ENCODE peak calls at places on chromosomes 11 and 22, in seven cellular contexts. Y, V, X, F, H, E and O are unnamed samples.

GRCh38 chr22:21904250-21904789 is 36.9 kb upstream of the MAPK1 start:
- DNase-seq in F (no peak), V (no peak), E (no peak), H (no peak), X (no peak), Y (no peak), O (no peak)

GRCh38 chr22:23386822-23387580 is 193.1 kb downstream of the IGLL1 start:
- DNase-seq in X (no peak), V (no peak), E (no peak), Y (peak), H (peak), F (no peak), O (no peak)

GRCh38 chr22:37904572-37905533 is 1.2 kb upstream of the MICALL1 start:
- DNase-seq in V (peak), F (peak), X (peak), E (peak), H (no peak), Y (no peak), O (peak)

GRCh38 chr11:1074244-1075221 is at the start of gene MUC2:
- DNase-seq in X (no peak), V (no peak), Y (no peak), E (no peak), H (no peak), F (no peak), O (no peak)

GRCh38 chr22:11629661-11630385 is 3898.2 kb upstream of the OR11H1 start:
- DNase-seq in H (no peak), V (no peak), X (no peak), F (no peak), Y (no peak), E (no peak), O (no peak)

GRCh38 chr22:32411388-32411787 is 659 bp downstream of the RTCB start:
- DNase-seq in F (peak), X (no peak), H (no peak), E (no peak), Y (no peak), V (no peak), O (no peak)

GRCh38 chr11:83051760-83052671 is 19.7 kb downstream of the RAB30 start:
- DNase-seq in H (no peak), E (peak), X (peak), Y (peak), V (peak), F (peak), O (no peak)

GRCh38 chr22:43426816-43427215 is 15.0 kb downstream of the MPPED1 start:
- DNase-seq in F (no peak), X (no peak), H (no peak), Y (no peak), E (no peak), V (no peak), O (no peak)

GRCh38 chr11:124717786-124718634 is 21.7 kb upstream of the NRGN start:
- DNase-seq in X (peak), H (no peak), F (peak), Y (no peak), V (peak), E (no peak), O (peak)

GRCh38 chr11:117921893-117922292 is 7.3 kb downstream of the TMPRSS13 start:
- DNase-seq in X (no peak), V (no peak), H (no peak), E (no peak), Y (no peak), F (no peak), O (no peak)

GRCh38 chr22:46593996-46594946 is 25.9 kb upstream of the GRAMD4 start:
- DNase-seq in H (no peak), E (no peak), F (no peak), V (no peak), X (no peak), Y (no peak), O (no peak)

GRCh38 chr11:77118971-77119370 is 9.1 kb upstream of the MYO7A start:
- DNase-seq in X (no peak), Y (no peak), E (no peak), H (no peak), F (no peak), V (no peak), O (no peak)

GRCh38 chr11:103662880-103663279 is 373.6 kb upstream of the DDI1 start:
- DNase-seq in H (no peak), V (no peak), E (no peak), F (no peak), X (no peak), Y (no peak), O (no peak)

GRCh38 chr11:7600205-7600775 is 73.0 kb downstream of the CYB5R2 start:
- DNase-seq in F (peak), H (peak), V (peak), E (peak), Y (no peak), X (peak), O (peak)

GRCh38 chr11:127345819-127346459 is 345.4 kb upstream of the KIRREL3 start:
- DNase-seq in V (peak), E (no peak), Y (peak), F (peak), X (peak), H (peak), O (no peak)

GRCh38 chr11:41377709-41378394 is 81.6 kb downstream of the LRRC4C start:
- DNase-seq in E (no peak), H (no peak), Y (no peak), V (no peak), F (no peak), X (peak), O (no peak)

GRCh38 chr22:37560682-37561208 is 465 bp downstream of the CDC42EP1 start:
- DNase-seq in F (no peak), E (no peak), Y (peak), X (peak), V (peak), H (peak), O (no peak)

GRCh38 chr11:4677948-4678347 is 19.7 kb downstream of the OR51E2 start:
- DNase-seq in Y (no peak), F (peak), E (no peak), X (no peak), V (no peak), H (no peak), O (no peak)